ENCODE peak calls at places on chromosomes 12 and 14, in six cellular contexts. One of them, this sample, is unnamed.

GRCh38 chr12:18556081-18556645 is 181.6 kb downstream of the PLCZ1 start:
- DNase-seq in stimulated activated CD8-positive, alpha-beta memory T cell treated with anti-CD3 and anti-CD28 coated beads, Interleukin-7, amount 100 ng/mL, for 1 hour: no peak
- DNase-seq in activated CD4-positive, alpha-beta T cell treated with anti-CD3 and anti-CD28 coated beads for 1 hour: no peak
- DNase-seq in C1 segment of cervical spinal cord: no peak
- DNase-seq in activated CD4-positive, CD25-positive, alpha-beta regulatory T cell: no peak
- DNase-seq in activated naive CD8-positive, alpha-beta T cell treated with anti-CD3 and anti-CD28 coated beads, Interleukin-2, amount 50 U/mL, for 24 hours: no peak
- DNase-seq in this sample: no peak

GRCh38 chr14:46344327-46344937 is 307.1 kb downstream of the RPL10L start:
- DNase-seq in stimulated activated CD8-positive, alpha-beta memory T cell treated with anti-CD3 and anti-CD28 coated beads, Interleukin-7, amount 100 ng/mL, for 1 hour: no peak
- DNase-seq in activated CD4-positive, alpha-beta T cell treated with anti-CD3 and anti-CD28 coated beads for 1 hour: no peak
- DNase-seq in C1 segment of cervical spinal cord: no peak
- DNase-seq in activated CD4-positive, CD25-positive, alpha-beta regulatory T cell: no peak
- DNase-seq in activated naive CD8-positive, alpha-beta T cell treated with anti-CD3 and anti-CD28 coated beads, Interleukin-2, amount 50 U/mL, for 24 hours: no peak
- DNase-seq in this sample: peak

GRCh38 chr12:1797991-1798733 is 22.2 kb upstream of the LRTM2 start:
- DNase-seq in stimulated activated CD8-positive, alpha-beta memory T cell treated with anti-CD3 and anti-CD28 coated beads, Interleukin-7, amount 100 ng/mL, for 1 hour: no peak
- DNase-seq in activated CD4-positive, alpha-beta T cell treated with anti-CD3 and anti-CD28 coated beads for 1 hour: no peak
- DNase-seq in C1 segment of cervical spinal cord: no peak
- DNase-seq in activated CD4-positive, CD25-positive, alpha-beta regulatory T cell: no peak
- DNase-seq in activated naive CD8-positive, alpha-beta T cell treated with anti-CD3 and anti-CD28 coated beads, Interleukin-2, amount 50 U/mL, for 24 hours: no peak
- DNase-seq in this sample: no peak

GRCh38 chr12:122471324-122472226 is 29.2 kb downstream of the ZCCHC8 start:
- DNase-seq in stimulated activated CD8-positive, alpha-beta memory T cell treated with anti-CD3 and anti-CD28 coated beads, Interleukin-7, amount 100 ng/mL, for 1 hour: no peak
- DNase-seq in activated CD4-positive, alpha-beta T cell treated with anti-CD3 and anti-CD28 coated beads for 1 hour: no peak
- DNase-seq in C1 segment of cervical spinal cord: no peak
- DNase-seq in activated CD4-positive, CD25-positive, alpha-beta regulatory T cell: no peak
- DNase-seq in activated naive CD8-positive, alpha-beta T cell treated with anti-CD3 and anti-CD28 coated beads, Interleukin-2, amount 50 U/mL, for 24 hours: no peak
- DNase-seq in this sample: peak

GRCh38 chr12:49428652-49429549 is 61.6 kb downstream of the SPATS2 start:
- DNase-seq in stimulated activated CD8-positive, alpha-beta memory T cell treated with anti-CD3 and anti-CD28 coated beads, Interleukin-7, amount 100 ng/mL, for 1 hour: no peak
- DNase-seq in activated CD4-positive, alpha-beta T cell treated with anti-CD3 and anti-CD28 coated beads for 1 hour: no peak
- DNase-seq in C1 segment of cervical spinal cord: no peak
- DNase-seq in activated CD4-positive, CD25-positive, alpha-beta regulatory T cell: no peak
- DNase-seq in activated naive CD8-positive, alpha-beta T cell treated with anti-CD3 and anti-CD28 coated beads, Interleukin-2, amount 50 U/mL, for 24 hours: no peak
- DNase-seq in this sample: peak

GRCh38 chr14:50846171-50846880 is 15.4 kb upstream of the NIN start:
- DNase-seq in stimulated activated CD8-positive, alpha-beta memory T cell treated with anti-CD3 and anti-CD28 coated beads, Interleukin-7, amount 100 ng/mL, for 1 hour: no peak
- DNase-seq in activated CD4-positive, alpha-beta T cell treated with anti-CD3 and anti-CD28 coated beads for 1 hour: no peak
- DNase-seq in C1 segment of cervical spinal cord: no peak
- DNase-seq in activated CD4-positive, CD25-positive, alpha-beta regulatory T cell: no peak
- DNase-seq in activated naive CD8-positive, alpha-beta T cell treated with anti-CD3 and anti-CD28 coated beads, Interleukin-2, amount 50 U/mL, for 24 hours: no peak
- DNase-seq in this sample: peak

GRCh38 chr12:6955462-6956331 is 4.5 kb downstream of the PTPN6 start:
- DNase-seq in stimulated activated CD8-positive, alpha-beta memory T cell treated with anti-CD3 and anti-CD28 coated beads, Interleukin-7, amount 100 ng/mL, for 1 hour: no peak
- DNase-seq in activated CD4-positive, alpha-beta T cell treated with anti-CD3 and anti-CD28 coated beads for 1 hour: no peak
- DNase-seq in C1 segment of cervical spinal cord: no peak
- DNase-seq in activated CD4-positive, CD25-positive, alpha-beta regulatory T cell: no peak
- DNase-seq in activated naive CD8-positive, alpha-beta T cell treated with anti-CD3 and anti-CD28 coated beads, Interleukin-2, amount 50 U/mL, for 24 hours: no peak
- DNase-seq in this sample: no peak

GRCh38 chr14:92848941-92849340 is 54.8 kb downstream of the GOLGA5 start:
- DNase-seq in stimulated activated CD8-positive, alpha-beta memory T cell treated with anti-CD3 and anti-CD28 coated beads, Interleukin-7, amount 100 ng/mL, for 1 hour: no peak
- DNase-seq in activated CD4-positive, alpha-beta T cell treated with anti-CD3 and anti-CD28 coated beads for 1 hour: no peak
- DNase-seq in C1 segment of cervical spinal cord: no peak
- DNase-seq in activated CD4-positive, CD25-positive, alpha-beta regulatory T cell: no peak
- DNase-seq in activated naive CD8-positive, alpha-beta T cell treated with anti-CD3 and anti-CD28 coated beads, Interleukin-2, amount 50 U/mL, for 24 hours: no peak
- DNase-seq in this sample: no peak

GRCh38 chr14:59081680-59082079 is 106.8 kb upstream of the DAAM1 start:
- DNase-seq in stimulated activated CD8-positive, alpha-beta memory T cell treated with anti-CD3 and anti-CD28 coated beads, Interleukin-7, amount 100 ng/mL, for 1 hour: no peak
- DNase-seq in activated CD4-positive, alpha-beta T cell treated with anti-CD3 and anti-CD28 coated beads for 1 hour: no peak
- DNase-seq in C1 segment of cervical spinal cord: no peak
- DNase-seq in activated CD4-positive, CD25-positive, alpha-beta regulatory T cell: no peak
- DNase-seq in activated naive CD8-positive, alpha-beta T cell treated with anti-CD3 and anti-CD28 coated beads, Interleukin-2, amount 50 U/mL, for 24 hours: no peak
- DNase-seq in this sample: no peak

GRCh38 chr12:52860102-52860838 is 11.5 kb upstream of the KRT78 start:
- DNase-seq in stimulated activated CD8-positive, alpha-beta memory T cell treated with anti-CD3 and anti-CD28 coated beads, Interleukin-7, amount 100 ng/mL, for 1 hour: no peak
- DNase-seq in activated CD4-positive, alpha-beta T cell treated with anti-CD3 and anti-CD28 coated beads for 1 hour: no peak
- DNase-seq in C1 segment of cervical spinal cord: no peak
- DNase-seq in activated CD4-positive, CD25-positive, alpha-beta regulatory T cell: no peak
- DNase-seq in activated naive CD8-positive, alpha-beta T cell treated with anti-CD3 and anti-CD28 coated beads, Interleukin-2, amount 50 U/mL, for 24 hours: no peak
- DNase-seq in this sample: peak

GRCh38 chr12:67667276-67668073 is 18.9 kb downstream of the DYRK2 start:
- DNase-seq in stimulated activated CD8-positive, alpha-beta memory T cell treated with anti-CD3 and anti-CD28 coated beads, Interleukin-7, amount 100 ng/mL, for 1 hour: no peak
- DNase-seq in activated CD4-positive, alpha-beta T cell treated with anti-CD3 and anti-CD28 coated beads for 1 hour: no peak
- DNase-seq in C1 segment of cervical spinal cord: no peak
- DNase-seq in activated CD4-positive, CD25-positive, alpha-beta regulatory T cell: no peak
- DNase-seq in activated naive CD8-positive, alpha-beta T cell treated with anti-CD3 and anti-CD28 coated beads, Interleukin-2, amount 50 U/mL, for 24 hours: no peak
- DNase-seq in this sample: no peak

GRCh38 chr12:117836999-117837736 is 131.6 kb downstream of the KSR2 start:
- DNase-seq in stimulated activated CD8-positive, alpha-beta memory T cell treated with anti-CD3 and anti-CD28 coated beads, Interleukin-7, amount 100 ng/mL, for 1 hour: peak
- DNase-seq in activated CD4-positive, alpha-beta T cell treated with anti-CD3 and anti-CD28 coated beads for 1 hour: peak
- DNase-seq in C1 segment of cervical spinal cord: peak
- DNase-seq in activated CD4-positive, CD25-positive, alpha-beta regulatory T cell: peak
- DNase-seq in activated naive CD8-positive, alpha-beta T cell treated with anti-CD3 and anti-CD28 coated beads, Interleukin-2, amount 50 U/mL, for 24 hours: peak
- DNase-seq in this sample: peak

GRCh38 chr12:51866762-51867161 is 18.2 kb upstream of the FIGNL2 start:
- DNase-seq in stimulated activated CD8-positive, alpha-beta memory T cell treated with anti-CD3 and anti-CD28 coated beads, Interleukin-7, amount 100 ng/mL, for 1 hour: no peak
- DNase-seq in activated CD4-positive, alpha-beta T cell treated with anti-CD3 and anti-CD28 coated beads for 1 hour: no peak
- DNase-seq in C1 segment of cervical spinal cord: no peak
- DNase-seq in activated CD4-positive, CD25-positive, alpha-beta regulatory T cell: no peak
- DNase-seq in activated naive CD8-positive, alpha-beta T cell treated with anti-CD3 and anti-CD28 coated beads, Interleukin-2, amount 50 U/mL, for 24 hours: no peak
- DNase-seq in this sample: no peak

GRCh38 chr12:65785500-65785899 is 38.8 kb upstream of the HMGA2 start:
- DNase-seq in stimulated activated CD8-positive, alpha-beta memory T cell treated with anti-CD3 and anti-CD28 coated beads, Interleukin-7, amount 100 ng/mL, for 1 hour: no peak
- DNase-seq in activated CD4-positive, alpha-beta T cell treated with anti-CD3 and anti-CD28 coated beads for 1 hour: no peak
- DNase-seq in C1 segment of cervical spinal cord: no peak
- DNase-seq in activated CD4-positive, CD25-positive, alpha-beta regulatory T cell: no peak
- DNase-seq in activated naive CD8-positive, alpha-beta T cell treated with anti-CD3 and anti-CD28 coated beads, Interleukin-2, amount 50 U/mL, for 24 hours: no peak
- DNase-seq in this sample: no peak

GRCh38 chr12:121786441-121786825 is 7.1 kb downstream of the RHOF start:
- DNase-seq in stimulated activated CD8-positive, alpha-beta memory T cell treated with anti-CD3 and anti-CD28 coated beads, Interleukin-7, amount 100 ng/mL, for 1 hour: no peak
- DNase-seq in activated CD4-positive, alpha-beta T cell treated with anti-CD3 and anti-CD28 coated beads for 1 hour: no peak
- DNase-seq in C1 segment of cervical spinal cord: no peak
- DNase-seq in activated CD4-positive, CD25-positive, alpha-beta regulatory T cell: no peak
- DNase-seq in activated naive CD8-positive, alpha-beta T cell treated with anti-CD3 and anti-CD28 coated beads, Interleukin-2, amount 50 U/mL, for 24 hours: no peak
- DNase-seq in this sample: peak

GRCh38 chr14:77612011-77612620 is 4.3 kb downstream of the SPTLC2 start:
- DNase-seq in stimulated activated CD8-positive, alpha-beta memory T cell treated with anti-CD3 and anti-CD28 coated beads, Interleukin-7, amount 100 ng/mL, for 1 hour: no peak
- DNase-seq in activated CD4-positive, alpha-beta T cell treated with anti-CD3 and anti-CD28 coated beads for 1 hour: no peak
- DNase-seq in C1 segment of cervical spinal cord: no peak
- DNase-seq in activated CD4-positive, CD25-positive, alpha-beta regulatory T cell: no peak
- DNase-seq in activated naive CD8-positive, alpha-beta T cell treated with anti-CD3 and anti-CD28 coated beads, Interleukin-2, amount 50 U/mL, for 24 hours: no peak
- DNase-seq in this sample: peak

GRCh38 chr14:96279564-96279963 is 23.6 kb downstream of the BDKRB1 start:
- DNase-seq in stimulated activated CD8-positive, alpha-beta memory T cell treated with anti-CD3 and anti-CD28 coated beads, Interleukin-7, amount 100 ng/mL, for 1 hour: no peak
- DNase-seq in activated CD4-positive, alpha-beta T cell treated with anti-CD3 and anti-CD28 coated beads for 1 hour: no peak
- DNase-seq in C1 segment of cervical spinal cord: no peak
- DNase-seq in activated CD4-positive, CD25-positive, alpha-beta regulatory T cell: no peak
- DNase-seq in activated naive CD8-positive, alpha-beta T cell treated with anti-CD3 and anti-CD28 coated beads, Interleukin-2, amount 50 U/mL, for 24 hours: no peak
- DNase-seq in this sample: no peak

GRCh38 chr12:92038476-92038875 is 107.2 kb downstream of the BTG1 start:
- DNase-seq in stimulated activated CD8-positive, alpha-beta memory T cell treated with anti-CD3 and anti-CD28 coated beads, Interleukin-7, amount 100 ng/mL, for 1 hour: no peak
- DNase-seq in activated CD4-positive, alpha-beta T cell treated with anti-CD3 and anti-CD28 coated beads for 1 hour: no peak
- DNase-seq in C1 segment of cervical spinal cord: no peak
- DNase-seq in activated CD4-positive, CD25-positive, alpha-beta regulatory T cell: no peak
- DNase-seq in activated naive CD8-positive, alpha-beta T cell treated with anti-CD3 and anti-CD28 coated beads, Interleukin-2, amount 50 U/mL, for 24 hours: no peak
- DNase-seq in this sample: no peak

GRCh38 chr14:42548349-42548748 is 941.7 kb downstream of the LRFN5 start:
- DNase-seq in stimulated activated CD8-positive, alpha-beta memory T cell treated with anti-CD3 and anti-CD28 coated beads, Interleukin-7, amount 100 ng/mL, for 1 hour: no peak
- DNase-seq in activated CD4-positive, alpha-beta T cell treated with anti-CD3 and anti-CD28 coated beads for 1 hour: no peak
- DNase-seq in C1 segment of cervical spinal cord: no peak
- DNase-seq in activated CD4-positive, CD25-positive, alpha-beta regulatory T cell: no peak
- DNase-seq in activated naive CD8-positive, alpha-beta T cell treated with anti-CD3 and anti-CD28 coated beads, Interleukin-2, amount 50 U/mL, for 24 hours: no peak
- DNase-seq in this sample: no peak